ENCODE peak calls at places on chromosome 21, in five cellular contexts. L is lung microvascular endothelial cell; A is D721Med; E is activated CD4-positive, alpha-beta T cell treated with anti-CD3 and anti-CD28 coated beads, Interleukin-2, amount 10 ng/mL, durations not matched to agents 7 days and 5 days; U is H54. P is an unnamed sample.

GRCh38 chr21:18759751-18760161 is 356.2 kb upstream of the TMPRSS15 start:
- DNase-seq in E (no peak), A (no peak), U (no peak), L (no peak), P (no peak)

GRCh38 chr21:33760641-33761103 is 118.4 kb downstream of the ITSN1 start:
- DNase-seq in U (no peak), A (no peak), E (no peak), L (peak), P (no peak)

GRCh38 chr21:45078877-45079281 is 4.5 kb downstream of the ADARB1 start:
- DNase-seq in U (peak), E (peak), L (peak), A (no peak), P (peak)

GRCh38 chr21:33864150-33864549 is 51.5 kb downstream of the ATP5PO start:
- DNase-seq in E (no peak), L (no peak), A (no peak), U (no peak), P (no peak)

GRCh38 chr21:25646541-25646940 is 7.5 kb downstream of the JAM2 start:
- DNase-seq in L (no peak), E (no peak), A (no peak), U (no peak), P (no peak)

GRCh38 chr21:40925481-40925880 is 78.5 kb upstream of the DSCAM start:
- DNase-seq in E (no peak), U (no peak), A (no peak), L (no peak), P (no peak)

GRCh38 chr21:45970674-45971486 is 10.7 kb upstream of the COL6A1 start:
- DNase-seq in E (peak), A (peak), L (peak), U (peak), P (peak)

GRCh38 chr21:28734522-28735175 is 258.0 kb downstream of the LTN1 start:
- DNase-seq in L (no peak), E (no peak), U (no peak), A (no peak), P (no peak)

GRCh38 chr21:29656504-29657227 is 283.1 kb downstream of the GRIK1 start:
- DNase-seq in U (peak), A (no peak), L (peak), E (peak), P (no peak)

GRCh38 chr21:28725396-28725795 is 267.3 kb downstream of the LTN1 start:
- DNase-seq in E (no peak), U (no peak), L (no peak), A (no peak), P (no peak)

GRCh38 chr21:41762236-41762635 is 4.6 kb downstream of the RIPK4 start:
- DNase-seq in E (no peak), L (no peak), A (no peak), U (no peak), P (no peak)

GRCh38 chr21:35057428-35057827 is 8.3 kb upstream of the RUNX1 start:
- DNase-seq in L (no peak), A (no peak), E (no peak), U (no peak), P (no peak)

GRCh38 chr21:43793243-43793642 is 3.9 kb downstream of the RRP1 start:
- DNase-seq in U (no peak), A (no peak), E (no peak), L (no peak), P (no peak)

GRCh38 chr21:17611414-17612022 is 1.2 kb downstream of the BTG3 start:
- DNase-seq in E (peak), A (peak), L (peak), U (peak), P (peak)

GRCh38 chr21:15730484-15731242 is 881 bp downstream of the USP25 start:
- DNase-seq in U (no peak), E (peak), L (peak), A (no peak), P (no peak)

GRCh38 chr21:41950941-41951408 is 2.8 kb downstream of the C2CD2 start:
- DNase-seq in A (peak), L (no peak), U (no peak), E (no peak), P (no peak)

GRCh38 chr21:44066116-44066515 is 41.1 kb upstream of the PWP2 start:
- DNase-seq in E (no peak), L (no peak), U (no peak), A (no peak), P (no peak)

GRCh38 chr21:42242611-42243010 is 23.7 kb downstream of the ABCG1 start:
- DNase-seq in E (no peak), U (no peak), L (no peak), A (no peak), P (no peak)

GRCh38 chr21:38766987-38767722 is 38.6 kb upstream of the ETS2 start:
- DNase-seq in E (peak), A (no peak), U (no peak), L (no peak), P (no peak)

GRCh38 chr21:39373634-39374033 is 24.7 kb upstream of the HMGN1 start:
- DNase-seq in A (no peak), U (no peak), E (peak), L (peak), P (no peak)

GRCh38 chr21:45379171-45379900 is 25.6 kb upstream of the COL18A1 start:
- DNase-seq in U (no peak), E (no peak), L (peak), A (no peak), P (peak)

GRCh38 chr21:32886339-32886738 is 114.8 kb upstream of the PAXBP1 start:
- DNase-seq in L (no peak), U (no peak), A (no peak), E (peak), P (no peak)

GRCh38 chr21:36572091-36572490 is 92.2 kb upstream of the CLDN14 start:
- DNase-seq in L (no peak), U (no peak), E (no peak), A (no peak), P (no peak)

GRCh38 chr21:32916522-32917099 is 109.1 kb upstream of the OLIG2 start:
- DNase-seq in L (no peak), A (no peak), E (no peak), U (no peak), P (no peak)

GRCh38 chr21:43884012-43884860 is 19.2 kb downstream of the AGPAT3 start:
- DNase-seq in E (peak), L (no peak), A (peak), U (no peak), P (no peak)

P was measured in sigmoid colon.